ENCODE peak calls at places on chromosomes 16 and 17, in nine cellular contexts. E is heart left ventricle; R is left colon; H is endothelial cell of umbilical vein; C is stimulated activated naive CD4-positive, alpha-beta T cell; Q is activated naive CD4-positive, alpha-beta T cell treated with anti-CD3 and anti-CD28 coated beads, Interleukin-2, amount 10 ng/mL, durations not matched to agents 7 days and 5 days; T is fibroblast of gingiva; O is renal cortical epithelial cell; X is AG08396. J is an unnamed sample.

GRCh38 chr16:58426960-58427359 is 34.7 kb downstream of the GINS3 start:
- DNase-seq in E (peak), R (no peak), H (no peak), C (no peak), Q (no peak), T (no peak), O (no peak), X (no peak), J (no peak)

GRCh38 chr17:4658478-4659305 is 17.2 kb upstream of the ALOX15 start:
- DNase-seq in E (no peak), R (no peak), H (peak), C (no peak), Q (peak), T (no peak), O (peak), X (peak), J (no peak)

GRCh38 chr16:19136549-19137196 is 22.9 kb downstream of the ITPRIPL2 start:
- DNase-seq in E (no peak), R (peak), H (no peak), C (no peak), Q (no peak), T (peak), O (no peak), X (no peak), J (no peak)

GRCh38 chr16:17211797-17212196 is 259.0 kb downstream of the XYLT1 start:
- DNase-seq in E (no peak), R (no peak), H (no peak), C (no peak), Q (peak), T (no peak), O (no peak), X (no peak), J (no peak)

GRCh38 chr16:13923703-13924298 is 3.8 kb downstream of the ERCC4 start:
- DNase-seq in E (no peak), R (no peak), H (peak), C (no peak), Q (no peak), T (peak), O (peak), X (peak), J (peak)

GRCh38 chr17:74413491-74413890 is 18.4 kb upstream of the GPRC5C start:
- DNase-seq in E (no peak), R (no peak), H (no peak), C (no peak), Q (no peak), T (no peak), O (peak), X (no peak), J (no peak)

GRCh38 chr17:45410144-45411091 is 22.3 kb downstream of the ARHGAP27 start:
- DNase-seq in E (no peak), R (no peak), H (no peak), C (peak), Q (peak), T (no peak), O (no peak), X (no peak), J (no peak)

GRCh38 chr16:82643936-82644630 is 17.3 kb downstream of the CDH13 start:
- DNase-seq in E (no peak), R (no peak), H (no peak), C (no peak), Q (no peak), T (no peak), O (no peak), X (no peak), J (no peak)

GRCh38 chr17:53454337-53454736 is 368.4 kb upstream of the KIF2B start:
- DNase-seq in E (no peak), R (no peak), H (no peak), C (no peak), Q (no peak), T (no peak), O (no peak), X (no peak), J (no peak)

GRCh38 chr16:84718-85452 is 6.9 kb downstream of the MPG start:
- DNase-seq in E (peak), R (no peak), H (peak), C (no peak), Q (peak), T (peak), O (peak), X (peak), J (no peak)

GRCh38 chr16:12020007-12020406 is 43.5 kb downstream of the SNX29 start:
- DNase-seq in E (no peak), R (no peak), H (no peak), C (no peak), Q (no peak), T (no peak), O (peak), X (no peak), J (no peak)

GRCh38 chr16:73434621-73435020 is 386.7 kb upstream of the ZFHX3 start:
- DNase-seq in E (no peak), R (no peak), H (no peak), C (no peak), Q (no peak), T (no peak), O (no peak), X (no peak), J (peak)

GRCh38 chr16:54407596-54407995 is 121.0 kb upstream of the IRX3 start:
- DNase-seq in E (no peak), R (no peak), H (no peak), C (no peak), Q (no peak), T (peak), O (no peak), X (peak), J (no peak)